ENCODE peak calls at places on chromosomes 7 and 10, in nine cellular contexts. One of them, this sample, is unnamed.
A peak's percentile ranks its signal among the peaks of the same experiment; 100 is the strongest.

GRCh38 chr10:132482090-132482489 is 55.5 kb upstream of the INPP5A start:
- DNase-seq in sigmoid colon: peak; percentile 90
- DNase-seq in stomach: no peak
- DNase-seq in GM12878: no peak
- DNase-seq in transverse colon: no peak
- DNase-seq in SK-N-SH: no peak
- DNase-seq in A549: no peak
- DNase-seq in esophagus muscularis mucosa: no peak
- DNase-seq in tibial nerve: peak; percentile 65
- DNase-seq in this sample: peak; percentile 67

GRCh38 chr7:38318803-38319416 is 45.5 kb upstream of the TARP start:
- DNase-seq in sigmoid colon: no peak
- DNase-seq in stomach: no peak
- DNase-seq in GM12878: no peak
- DNase-seq in transverse colon: peak; percentile 27
- DNase-seq in SK-N-SH: peak; percentile 67
- DNase-seq in A549: peak; percentile 79
- DNase-seq in esophagus muscularis mucosa: no peak
- DNase-seq in tibial nerve: peak; percentile 40
- DNase-seq in this sample: no peak

GRCh38 chr7:31443457-31443856 is 70.4 kb upstream of the ITPRID1 start:
- DNase-seq in sigmoid colon: no peak
- DNase-seq in stomach: no peak
- DNase-seq in GM12878: peak; percentile 21
- DNase-seq in transverse colon: no peak
- DNase-seq in SK-N-SH: peak; percentile 45
- DNase-seq in A549: peak; percentile 68
- DNase-seq in esophagus muscularis mucosa: peak; percentile 39
- DNase-seq in tibial nerve: no peak
- DNase-seq in this sample: no peak

GRCh38 chr7:17546206-17546998 is 247.9 kb downstream of the AHR start:
- DNase-seq in sigmoid colon: no peak
- DNase-seq in stomach: no peak
- DNase-seq in GM12878: no peak
- DNase-seq in transverse colon: no peak
- DNase-seq in SK-N-SH: no peak
- DNase-seq in A549: peak; percentile 47
- DNase-seq in esophagus muscularis mucosa: no peak
- DNase-seq in tibial nerve: no peak
- DNase-seq in this sample: no peak

GRCh38 chr10:2861632-2862210 is 205.6 kb upstream of the PFKP start:
- DNase-seq in sigmoid colon: no peak
- DNase-seq in stomach: no peak
- DNase-seq in GM12878: no peak
- DNase-seq in transverse colon: no peak
- DNase-seq in SK-N-SH: no peak
- DNase-seq in A549: no peak
- DNase-seq in esophagus muscularis mucosa: no peak
- DNase-seq in tibial nerve: no peak
- DNase-seq in this sample: no peak

GRCh38 chr7:81079736-81080135 is 160.9 kb upstream of the SEMA3C start:
- DNase-seq in sigmoid colon: no peak
- DNase-seq in stomach: no peak
- DNase-seq in GM12878: no peak
- DNase-seq in transverse colon: no peak
- DNase-seq in SK-N-SH: no peak
- DNase-seq in A549: no peak
- DNase-seq in esophagus muscularis mucosa: no peak
- DNase-seq in tibial nerve: no peak
- DNase-seq in this sample: no peak

GRCh38 chr7:108875139-108875538 is 305.5 kb downstream of the DNAJB9 start:
- DNase-seq in sigmoid colon: no peak
- DNase-seq in stomach: no peak
- DNase-seq in GM12878: no peak
- DNase-seq in transverse colon: no peak
- DNase-seq in SK-N-SH: peak; percentile 14
- DNase-seq in A549: peak; percentile 41
- DNase-seq in esophagus muscularis mucosa: no peak
- DNase-seq in tibial nerve: no peak
- DNase-seq in this sample: no peak

GRCh38 chr10:126599949-126600627 is 70.4 kb downstream of the C10orf90 start:
- DNase-seq in sigmoid colon: no peak
- DNase-seq in stomach: no peak
- DNase-seq in GM12878: no peak
- DNase-seq in transverse colon: no peak
- DNase-seq in SK-N-SH: peak; percentile 60
- DNase-seq in A549: no peak
- DNase-seq in esophagus muscularis mucosa: no peak
- DNase-seq in tibial nerve: no peak
- DNase-seq in this sample: no peak

GRCh38 chr10:79223346-79224048 is 123.8 kb upstream of the PPIF start:
- DNase-seq in sigmoid colon: peak; percentile 96
- DNase-seq in stomach: peak; percentile 37
- DNase-seq in GM12878: no peak
- DNase-seq in transverse colon: peak; percentile 51
- DNase-seq in SK-N-SH: peak; percentile 86
- DNase-seq in A549: no peak
- DNase-seq in esophagus muscularis mucosa: no peak
- DNase-seq in tibial nerve: peak; percentile 65
- DNase-seq in this sample: peak; percentile 88

GRCh38 chr10:86657396-86658011 is 3.2 kb downstream of the OPN4 start:
- DNase-seq in sigmoid colon: peak; percentile 56
- DNase-seq in stomach: no peak
- DNase-seq in GM12878: no peak
- DNase-seq in transverse colon: peak; percentile 3
- DNase-seq in SK-N-SH: peak; percentile 7
- DNase-seq in A549: no peak
- DNase-seq in esophagus muscularis mucosa: no peak
- DNase-seq in tibial nerve: no peak
- DNase-seq in this sample: no peak

GRCh38 chr7:148856891-148857290 is 27.2 kb downstream of the EZH2 start:
- DNase-seq in sigmoid colon: no peak
- DNase-seq in stomach: no peak
- DNase-seq in GM12878: no peak
- DNase-seq in transverse colon: no peak
- DNase-seq in SK-N-SH: no peak
- DNase-seq in A549: no peak
- DNase-seq in esophagus muscularis mucosa: no peak
- DNase-seq in tibial nerve: no peak
- DNase-seq in this sample: no peak

GRCh38 chr10:132687893-132688579 is 97.9 kb downstream of the NKX6-2 start:
- DNase-seq in sigmoid colon: peak; percentile 40
- DNase-seq in stomach: no peak
- DNase-seq in GM12878: no peak
- DNase-seq in transverse colon: no peak
- DNase-seq in SK-N-SH: no peak
- DNase-seq in A549: no peak
- DNase-seq in esophagus muscularis mucosa: no peak
- DNase-seq in tibial nerve: no peak
- DNase-seq in this sample: peak; percentile 17

GRCh38 chr7:99500637-99501009 is 542 bp upstream of the ZNF394 start:
- DNase-seq in sigmoid colon: peak; percentile 56
- DNase-seq in stomach: no peak
- DNase-seq in GM12878: no peak
- DNase-seq in transverse colon: no peak
- DNase-seq in SK-N-SH: no peak
- DNase-seq in A549: no peak
- DNase-seq in esophagus muscularis mucosa: no peak
- DNase-seq in tibial nerve: no peak
- DNase-seq in this sample: no peak

GRCh38 chr10:114282526-114282925 is 43.5 kb downstream of the VWA2 start:
- DNase-seq in sigmoid colon: no peak
- DNase-seq in stomach: no peak
- DNase-seq in GM12878: no peak
- DNase-seq in transverse colon: no peak
- DNase-seq in SK-N-SH: no peak
- DNase-seq in A549: no peak
- DNase-seq in esophagus muscularis mucosa: no peak
- DNase-seq in tibial nerve: no peak
- DNase-seq in this sample: no peak

GRCh38 chr10:11411926-11412545 is 199.4 kb downstream of the USP6NL start:
- DNase-seq in sigmoid colon: no peak
- DNase-seq in stomach: no peak
- DNase-seq in GM12878: no peak
- DNase-seq in transverse colon: no peak
- DNase-seq in SK-N-SH: no peak
- DNase-seq in A549: no peak
- DNase-seq in esophagus muscularis mucosa: no peak
- DNase-seq in tibial nerve: no peak
- DNase-seq in this sample: no peak

GRCh38 chr10:132078746-132079345 is 13.1 kb downstream of the JAKMIP3 start:
- DNase-seq in sigmoid colon: no peak
- DNase-seq in stomach: no peak
- DNase-seq in GM12878: no peak
- DNase-seq in transverse colon: no peak
- DNase-seq in SK-N-SH: no peak
- DNase-seq in A549: no peak
- DNase-seq in esophagus muscularis mucosa: no peak
- DNase-seq in tibial nerve: no peak
- DNase-seq in this sample: no peak

GRCh38 chr10:4775808-4776207 is 50.2 kb upstream of the AKR1E2 start:
- DNase-seq in sigmoid colon: no peak
- DNase-seq in stomach: no peak
- DNase-seq in GM12878: no peak
- DNase-seq in transverse colon: no peak
- DNase-seq in SK-N-SH: no peak
- DNase-seq in A549: peak; percentile 60
- DNase-seq in esophagus muscularis mucosa: no peak
- DNase-seq in tibial nerve: no peak
- DNase-seq in this sample: no peak
- H3K4me1 ChIP-seq in sigmoid colon: no peaks in the 10 kb centered on the region
- H3K4me1 ChIP-seq in stomach: no peaks in the 10 kb centered on the region
- H3K4me1 ChIP-seq in GM12878: no peaks in the 10 kb centered on the region
- H3K4me1 ChIP-seq in transverse colon: no peaks in the 10 kb centered on the region
- H3K4me1 ChIP-seq in SK-N-SH: peaks cover 59% of the 10 kb centered on the region
- H3K4me1 ChIP-seq in A549: peaks cover 24% of the 10 kb centered on the region
- H3K4me1 ChIP-seq in esophagus muscularis mucosa: peaks cover 21% of the 10 kb centered on the region
- H3K4me1 ChIP-seq in tibial nerve: no peaks in the 10 kb centered on the region
- H3K4me1 ChIP-seq in this sample: no peaks in the 10 kb centered on the region

GRCh38 chr10:15200626-15201025 is 32.1 kb upstream of the NMT2 start:
- DNase-seq in sigmoid colon: no peak
- DNase-seq in stomach: no peak
- DNase-seq in GM12878: no peak
- DNase-seq in transverse colon: no peak
- DNase-seq in SK-N-SH: no peak
- DNase-seq in A549: peak; percentile 81
- DNase-seq in esophagus muscularis mucosa: no peak
- DNase-seq in tibial nerve: no peak
- DNase-seq in this sample: no peak
- TF ChIP-seq EP300 in sigmoid colon: no peak
- TF ChIP-seq EP300 in stomach: no peak
- TF ChIP-seq EP300 in GM12878: no peak
- TF ChIP-seq EP300 in transverse colon: no peak
- TF ChIP-seq EP300 in SK-N-SH: peak; percentile 98
- TF ChIP-seq EP300 in A549: peak; percentile 83
- TF ChIP-seq EP300 in esophagus muscularis mucosa: no peak
- TF ChIP-seq EP300 in tibial nerve: no peak
- TF ChIP-seq EP300 in this sample: no peak

GRCh38 chr10:95536017-95536416 is 25.2 kb downstream of the SORBS1 start:
- DNase-seq in sigmoid colon: peak; percentile 95
- DNase-seq in stomach: peak; percentile 39
- DNase-seq in GM12878: no peak
- DNase-seq in transverse colon: peak; percentile 28
- DNase-seq in SK-N-SH: no peak
- DNase-seq in A549: no peak
- DNase-seq in esophagus muscularis mucosa: no peak
- DNase-seq in tibial nerve: no peak
- DNase-seq in this sample: no peak
- H3K4me1 ChIP-seq in sigmoid colon: no peaks in the 10 kb centered on the region
- H3K4me1 ChIP-seq in stomach: peaks cover 100% of the 10 kb centered on the region
- H3K4me1 ChIP-seq in GM12878: no peaks in the 10 kb centered on the region
- H3K4me1 ChIP-seq in transverse colon: peaks cover 42% of the 10 kb centered on the region
- H3K4me1 ChIP-seq in SK-N-SH: no peaks in the 10 kb centered on the region
- H3K4me1 ChIP-seq in A549: no peaks in the 10 kb centered on the region
- H3K4me1 ChIP-seq in esophagus muscularis mucosa: peaks cover 89% of the 10 kb centered on the region
- H3K4me1 ChIP-seq in tibial nerve: no peaks in the 10 kb centered on the region
- H3K4me1 ChIP-seq in this sample: no peaks in the 10 kb centered on the region

GRCh38 chr7:100793806-100794660 is 33.3 kb downstream of the EPHB4 start:
- DNase-seq in sigmoid colon: no peak
- DNase-seq in stomach: no peak
- DNase-seq in GM12878: no peak
- DNase-seq in transverse colon: no peak
- DNase-seq in SK-N-SH: no peak
- DNase-seq in A549: no peak
- DNase-seq in esophagus muscularis mucosa: no peak
- DNase-seq in tibial nerve: no peak
- DNase-seq in this sample: no peak
- TF ChIP-seq EP300 in sigmoid colon: no peak
- TF ChIP-seq EP300 in stomach: no peak
- TF ChIP-seq EP300 in GM12878: no peak
- TF ChIP-seq EP300 in transverse colon: no peak
- TF ChIP-seq EP300 in SK-N-SH: no peak
- TF ChIP-seq EP300 in A549: no peak
- TF ChIP-seq EP300 in esophagus muscularis mucosa: no peak
- TF ChIP-seq EP300 in tibial nerve: no peak
- TF ChIP-seq EP300 in this sample: no peak

GRCh38 chr10:70494966-70495365 is 16.4 kb downstream of the PALD1 start:
- DNase-seq in sigmoid colon: no peak
- DNase-seq in stomach: peak; percentile 38
- DNase-seq in GM12878: no peak
- DNase-seq in transverse colon: peak; percentile 52
- DNase-seq in SK-N-SH: no peak
- DNase-seq in A549: no peak
- DNase-seq in esophagus muscularis mucosa: no peak
- DNase-seq in tibial nerve: no peak
- DNase-seq in this sample: no peak

GRCh38 chr10:70495691-70496261 is 17.2 kb downstream of the PALD1 start:
- DNase-seq in sigmoid colon: no peak
- DNase-seq in stomach: no peak
- DNase-seq in GM12878: no peak
- DNase-seq in transverse colon: no peak
- DNase-seq in SK-N-SH: no peak
- DNase-seq in A549: no peak
- DNase-seq in esophagus muscularis mucosa: no peak
- DNase-seq in tibial nerve: no peak
- DNase-seq in this sample: no peak

GRCh38 chr10:70498970-70499828 is 20.6 kb downstream of the PALD1 start:
- DNase-seq in sigmoid colon: no peak
- DNase-seq in stomach: no peak
- DNase-seq in GM12878: no peak
- DNase-seq in transverse colon: no peak
- DNase-seq in SK-N-SH: no peak
- DNase-seq in A549: no peak
- DNase-seq in esophagus muscularis mucosa: no peak
- DNase-seq in tibial nerve: no peak
- DNase-seq in this sample: no peak

GRCh38 chr10:70496341-70497119 is 18.0 kb downstream of the PALD1 start:
- DNase-seq in sigmoid colon: no peak
- DNase-seq in stomach: no peak
- DNase-seq in GM12878: no peak
- DNase-seq in transverse colon: no peak
- DNase-seq in SK-N-SH: no peak
- DNase-seq in A549: no peak
- DNase-seq in esophagus muscularis mucosa: no peak
- DNase-seq in tibial nerve: no peak
- DNase-seq in this sample: no peak

DNA sequence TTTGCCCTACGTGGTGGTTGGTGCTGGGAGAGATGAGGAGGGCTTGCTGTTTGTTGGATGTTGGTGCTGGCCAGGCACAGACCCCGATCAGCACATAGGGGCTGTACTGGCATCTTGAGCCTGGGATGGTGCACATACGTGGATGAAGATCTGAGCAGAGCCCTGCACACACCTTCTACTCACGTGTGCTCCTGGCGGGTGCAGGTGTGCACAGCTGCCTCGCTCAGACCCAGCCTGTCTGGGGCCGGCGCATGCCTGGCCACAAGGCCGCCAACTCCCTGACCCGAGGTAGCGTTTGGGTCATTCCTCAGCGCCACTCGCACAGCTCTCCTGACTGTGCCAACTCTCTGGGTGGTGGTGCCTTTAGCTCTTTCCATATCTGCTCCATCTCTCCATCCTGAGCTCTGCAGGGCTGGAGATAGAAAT is 18.6 kb downstream of the PALD1 start:
- DNase-seq in sigmoid colon: no peak
- DNase-seq in stomach: no peak
- DNase-seq in GM12878: no peak
- DNase-seq in transverse colon: no peak
- DNase-seq in SK-N-SH: no peak
- DNase-seq in A549: no peak
- DNase-seq in esophagus muscularis mucosa: no peak
- DNase-seq in tibial nerve: no peak
- DNase-seq in this sample: no peak
- H3K4me1 ChIP-seq in sigmoid colon: no peaks in the 10 kb centered on the region
- H3K4me1 ChIP-seq in stomach: peaks cover 54% of the 10 kb centered on the region
- H3K4me1 ChIP-seq in GM12878: peaks cover 51% of the 10 kb centered on the region
- H3K4me1 ChIP-seq in transverse colon: no peaks in the 10 kb centered on the region
- H3K4me1 ChIP-seq in SK-N-SH: no peaks in the 10 kb centered on the region
- H3K4me1 ChIP-seq in A549: no peaks in the 10 kb centered on the region
- H3K4me1 ChIP-seq in esophagus muscularis mucosa: peaks cover 47% of the 10 kb centered on the region
- H3K4me1 ChIP-seq in tibial nerve: no peaks in the 10 kb centered on the region
- H3K4me1 ChIP-seq in this sample: peaks cover 13% of the 10 kb centered on the region